ENCODE peak calls at places on chromosomes 2 and 18, in four cellular contexts. H, R, O and U are unnamed samples. For H3K36me3, the result is how much of the 10 kb centered on the place peaks cover.

GRCh38 chr2:1742680-1743395 is 1.5 kb downstream of the PXDN start:
- DNase-seq in H (peak), R (peak), O (peak), U (no peak)

GRCh38 chr18:12534820-12535219 is 123.1 kb downstream of the SPIRE1 start:
- DNase-seq in H (no peak), R (no peak), O (no peak), U (no peak)

GRCh38 chr18:71598374-71598773 is 945.8 kb downstream of the CBLN2 start:
- DNase-seq in H (no peak), R (no peak), O (no peak), U (no peak)

GRCh38 chr2:41803361-41803760 is 244.5 kb upstream of the PKDCC start:
- DNase-seq in H (no peak), R (no peak), O (no peak), U (no peak)

GRCh38 chr2:238133499-238134392 is 4.7 kb upstream of the KLHL30 start:
- DNase-seq in H (no peak), R (no peak), O (no peak), U (no peak)

GRCh38 chr18:22882084-22882483 is 51.0 kb upstream of the RBBP8 start:
- DNase-seq in H (no peak), R (no peak), O (no peak), U (no peak)

GRCh38 chr18:13225261-13225660 is 6.7 kb downstream of the LDLRAD4 start:
- DNase-seq in H (no peak), R (no peak), O (no peak), U (no peak)

GRCh38 chr2:207189040-207189439 is 23.3 kb upstream of the KLF7 start:
- DNase-seq in H (no peak), R (no peak), O (no peak), U (no peak)

GRCh38 chr18:6370410-6370809 is 44.3 kb downstream of the L3MBTL4 start:
- DNase-seq in H (peak), R (no peak), O (no peak), U (no peak)

GRCh38 chr2:96146881-96147592 is 1.8 kb upstream of the DUSP2 start:
- DNase-seq in H (no peak), R (no peak), O (peak), U (no peak)

GRCh38 chr2:38528008-38528442 is 74.7 kb downstream of the HNRNPLL start:
- DNase-seq in H (peak), R (no peak), O (peak), U (no peak)

GRCh38 chr18:79438089-79438488 is 42.4 kb downstream of the NFATC1 start:
- DNase-seq in H (no peak), R (no peak), O (peak), U (no peak)

GRCh38 chr18:50439460-50440015 is 64.7 kb downstream of the SKA1 start:
- DNase-seq in H (no peak), R (no peak), O (no peak), U (no peak)

GRCh38 chr2:144607899-144608477 is 88.1 kb upstream of the ZEB2 start:
- DNase-seq in H (no peak), R (no peak), O (peak), U (peak)

GRCh38 chr2:25808006-25808383 is 70.3 kb downstream of the ASXL2 start:
- DNase-seq in H (no peak), R (no peak), O (no peak), U (no peak)

GRCh38 chr2:58436842-58437241 is 195.7 kb upstream of the FANCL start:
- DNase-seq in H (no peak), R (no peak), O (no peak), U (no peak)

GRCh38 chr2:74379851-74380789 is at the start of gene DCTN1:
- DNase-seq in H (peak), R (no peak), O (peak), U (peak)

GRCh38 chr2:31238906-31239841 is 5.2 kb downstream of the EHD3 start:
- DNase-seq in H (no peak), R (no peak), O (no peak), U (no peak)

GRCh38 chr18:34122724-34123334 is 101.9 kb downstream of the NOL4 start:
- DNase-seq in H (peak), R (no peak), O (peak), U (no peak)

GRCh38 chr2:175575346-175576258 is 394.1 kb upstream of the ATP5MC3 start:
- DNase-seq in H (no peak), R (no peak), O (no peak), U (no peak)

GRCh38 chr2:122886479-122887130 is 1131.2 kb downstream of the TSN start:
- DNase-seq in H (no peak), R (no peak), O (no peak), U (no peak)

GRCh38 chr2:40332096-40332826 is 119.6 kb downstream of the SLC8A1 start:
- DNase-seq in H (peak), R (no peak), O (peak), U (no peak)

GRCh38 chr2:77552956-77553355 is 30.8 kb upstream of the LRRTM4 start:
- DNase-seq in H (no peak), R (no peak), O (no peak), U (no peak)

GRCh38 chr2:181393472-181393871 is 63.7 kb upstream of the ITGA4 start:
- DNase-seq in H (no peak), R (no peak), O (no peak), U (no peak)

GRCh38 chr2:73232471-73233153 is 427 bp downstream of the PRADC1 start:
- DNase-seq in H (peak), R (no peak), O (no peak), U (peak)

GRCh38 chr2:156405586-156405985 is 30.6 kb upstream of the GPD2 start:
- DNase-seq in H (peak), R (peak), O (peak), U (no peak)

GRCh38 chr18:41371718-41372117 is 583.3 kb upstream of the PIK3C3 start:
- DNase-seq in H (peak), R (no peak), O (no peak), U (no peak)

GRCh38 chr2:195406886-195407603 is 250.0 kb upstream of the SLC39A10 start:
- DNase-seq in H (no peak), R (no peak), O (peak), U (no peak)

GRCh38 chr18:12032786-12033642 is 51.7 kb downstream of the IMPA2 start:
- DNase-seq in H (no peak), R (no peak), O (peak), U (no peak)

GRCh38 chr2:189347540-189347939 is 93.7 kb upstream of the WDR75 start:
- DNase-seq in H (peak), R (peak), O (peak), U (no peak)

GRCh38 chr2:98915751-98916358 is 20.2 kb downstream of the CRACDL start:
- DNase-seq in H (no peak), R (no peak), O (no peak), U (no peak)

GRCh38 chr2:66547887-66548286 is 113.0 kb downstream of the MEIS1 start:
- DNase-seq in H (no peak), R (no peak), O (no peak), U (no peak)

GRCh38 chr2:27431395-27431794 is 3.0 kb downstream of the NRBP1 start:
- DNase-seq in H (peak), R (no peak), O (no peak), U (no peak)

GRCh38 chr18:75638223-75638596 is 210.7 kb upstream of the SMIM21 start:
- DNase-seq in H (no peak), R (no peak), O (no peak), U (no peak)

GRCh38 chr2:215416656-215417055 is 19.2 kb downstream of the FN1 start:
- DNase-seq in H (no peak), R (no peak), O (no peak), U (no peak)

GRCh38 chr2:215413974-215414373 is 21.9 kb downstream of the FN1 start:
- DNase-seq in H (no peak), R (no peak), O (no peak), U (no peak)

GRCh38 chr2:215415820-215416613 is 19.9 kb downstream of the FN1 start:
- DNase-seq in H (no peak), R (no peak), O (no peak), U (no peak)

GRCh38 chr2:215414674-215415073 is 21.2 kb downstream of the FN1 start:
- DNase-seq in H (no peak), R (no peak), O (no peak), U (no peak)

GRCh38 chr2:215415218-215415617 is 20.6 kb downstream of the FN1 start:
- DNase-seq in H (no peak), R (no peak), O (no peak), U (no peak)
- H3K36me3 ChIP-seq in H (under half), R (under half), O (under half), U (under half)

DNA sequence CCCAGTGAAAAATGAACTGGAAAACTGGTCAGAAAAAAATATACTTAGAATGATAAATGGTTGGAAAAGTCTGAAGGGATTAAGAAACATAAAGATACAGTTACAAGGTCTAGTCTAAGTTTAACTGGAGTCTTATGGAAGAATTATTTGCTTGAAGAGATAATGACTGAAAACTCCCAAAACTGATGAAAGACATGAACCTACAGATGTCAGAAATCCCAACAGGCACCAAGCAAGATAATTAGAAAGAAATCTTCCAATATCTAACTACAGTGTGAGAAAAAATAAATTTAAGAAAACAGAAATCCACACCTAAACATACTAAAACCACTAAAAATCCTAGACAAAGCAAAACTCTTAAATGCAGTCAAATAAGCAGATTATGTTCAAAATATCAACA is 19.4 kb downstream of the SS18 start:
- DNase-seq in H (no peak), R (no peak), O (no peak), U (no peak)
- H3K36me3 ChIP-seq in H (under half), R (under half), O (under half), U (under half)

GRCh38 chr2:85342156-85342555 is 12.2 kb downstream of the RETSAT start:
- DNase-seq in H (no peak), R (no peak), O (no peak), U (no peak)

GRCh38 chr2:85347554-85347953 is 6.8 kb downstream of the RETSAT start:
- DNase-seq in H (no peak), R (no peak), O (no peak), U (no peak)

GRCh38 chr2:85340034-85340892 is 12.5 kb upstream of the TGOLN2 start:
- DNase-seq in H (peak), R (no peak), O (no peak), U (no peak)

GRCh38 chr2:85341269-85342029 is 12.9 kb downstream of the RETSAT start:
- DNase-seq in H (no peak), R (no peak), O (no peak), U (no peak)

DNA sequence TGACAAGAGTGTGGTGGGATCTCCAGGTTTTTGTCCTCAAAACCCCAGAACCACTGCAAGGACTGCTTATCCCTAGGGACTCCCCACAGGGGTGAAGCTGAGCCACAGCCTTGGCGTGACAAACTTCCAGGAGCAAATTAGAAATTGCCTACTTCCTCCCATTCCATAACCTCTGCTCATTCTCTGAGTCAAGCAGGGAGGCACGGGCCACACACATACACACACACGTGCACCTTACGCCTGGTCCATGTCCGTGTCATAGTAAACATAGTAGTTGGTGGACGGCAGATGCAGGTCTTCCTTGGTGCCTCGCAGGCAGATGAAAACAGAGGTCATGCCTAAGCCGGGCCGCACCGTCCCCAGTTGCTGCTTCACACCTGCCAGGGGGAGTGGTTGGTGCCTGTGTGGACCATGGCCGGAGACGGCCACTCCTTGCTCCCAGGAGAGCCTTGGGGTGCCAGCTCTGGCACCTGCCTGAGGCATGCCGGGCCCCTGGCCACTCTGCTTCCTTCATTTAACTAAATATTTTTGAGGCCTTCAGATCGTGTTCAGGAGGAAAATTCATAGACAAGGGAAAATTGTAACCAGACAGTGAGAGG is 9.9 kb downstream of the RETSAT start:
- DNase-seq in H (no peak), R (no peak), O (no peak), U (no peak)
- H3K36me3 ChIP-seq in H (under half), R (under half), O (under half), U (under half)

GRCh38 chr2:12727085-12727484 is 10.3 kb downstream of the TRIB2 start:
- DNase-seq in H (no peak), R (no peak), O (peak), U (no peak)

GRCh38 chr2:12726271-12726670 is 9.5 kb downstream of the TRIB2 start:
- DNase-seq in H (no peak), R (no peak), O (no peak), U (no peak)

GRCh38 chr2:12723741-12724463 is 7.2 kb downstream of the TRIB2 start:
- DNase-seq in H (no peak), R (no peak), O (no peak), U (no peak)

GRCh38 chr2:12727641-12728040 is 10.9 kb downstream of the TRIB2 start:
- DNase-seq in H (no peak), R (no peak), O (no peak), U (no peak)

GRCh38 chr2:12725238-12726187 is 8.8 kb downstream of the TRIB2 start:
- DNase-seq in H (peak), R (no peak), O (no peak), U (no peak)
- H3K36me3 ChIP-seq in H (under half), R (under half), O (under half), U (under half)

GRCh38 chr2:17740203-17740602 is 13.4 kb downstream of the SMC6 start:
- DNase-seq in H (no peak), R (no peak), O (no peak), U (no peak)
- H3K36me3 ChIP-seq in H (under half), R (under half), O (under half), U (under half)

GRCh38 chr2:152720794-152721193 is 2.4 kb downstream of the ARL6IP6 start:
- DNase-seq in H (no peak), R (no peak), O (no peak), U (no peak)

GRCh38 chr2:152718047-152718908 is at the start of gene ARL6IP6:
- DNase-seq in H (peak), R (peak), O (peak), U (peak)

GRCh38 chr2:152716805-152717241 is 438 bp downstream of the PRPF40A start:
- DNase-seq in H (no peak), R (no peak), O (no peak), U (peak)

GRCh38 chr2:152717242-152718046 is at the start of gene PRPF40A:
- DNase-seq in H (peak), R (peak), O (peak), U (peak)

GRCh38 chr2:152718909-152719645 is 657 bp downstream of the ARL6IP6 start:
- DNase-seq in H (no peak), R (no peak), O (no peak), U (peak)
- H3K36me3 ChIP-seq in H (under half), R (under half), O (under half), U (under half)

DNA sequence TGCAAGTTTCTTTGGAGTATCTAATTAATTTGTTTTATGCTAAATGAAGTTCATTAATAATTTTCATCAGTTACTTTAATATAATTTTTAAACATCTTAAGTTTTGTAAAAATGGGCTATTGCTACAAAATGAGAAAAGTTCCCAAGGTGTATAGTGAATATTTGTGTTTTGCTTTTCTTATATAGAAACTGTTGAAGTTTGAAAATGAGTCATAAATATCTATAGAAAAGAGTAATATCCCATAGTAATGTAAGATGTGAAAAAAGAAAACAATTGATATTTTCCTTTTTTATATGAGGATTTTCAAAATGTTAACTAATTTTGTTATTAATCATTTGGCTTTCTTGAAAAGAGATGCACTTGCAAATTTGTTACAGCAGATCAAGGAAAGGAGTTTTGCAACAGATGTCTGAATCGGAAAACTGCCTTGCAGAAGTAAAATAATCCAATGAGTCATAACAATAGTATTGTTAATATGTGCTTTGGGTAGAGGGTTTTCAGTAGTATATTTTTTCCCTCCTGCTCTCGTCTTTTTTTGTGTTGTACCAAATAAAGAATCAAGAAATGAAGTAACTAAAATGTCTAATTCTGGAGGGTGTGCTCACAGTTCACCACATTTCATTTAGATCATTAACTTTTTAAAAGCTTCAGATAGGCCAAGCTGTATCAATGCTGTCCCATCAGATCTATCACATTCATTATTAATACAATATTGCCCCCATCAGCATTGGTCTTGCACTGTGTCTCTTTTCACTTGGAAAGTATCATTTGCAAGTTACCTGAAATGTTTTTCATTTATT is 15.5 kb downstream of the DUSP19 start:
- DNase-seq in H (no peak), R (no peak), O (no peak), U (no peak)
- H3K36me3 ChIP-seq in H (under half), R (under half), O (under half), U (under half)

GRCh38 chr2:127279781-127280180 is 14.2 kb downstream of the ERCC3 start:
- DNase-seq in H (no peak), R (no peak), O (no peak), U (no peak)

GRCh38 chr2:127275789-127276188 is 18.2 kb downstream of the ERCC3 start:
- DNase-seq in H (no peak), R (no peak), O (no peak), U (no peak)

GRCh38 chr2:127278959-127279358 is 15.0 kb downstream of the ERCC3 start:
- DNase-seq in H (no peak), R (no peak), O (no peak), U (no peak)

GRCh38 chr2:127275356-127275755 is 18.6 kb downstream of the ERCC3 start:
- DNase-seq in H (no peak), R (no peak), O (no peak), U (no peak)

DNA sequence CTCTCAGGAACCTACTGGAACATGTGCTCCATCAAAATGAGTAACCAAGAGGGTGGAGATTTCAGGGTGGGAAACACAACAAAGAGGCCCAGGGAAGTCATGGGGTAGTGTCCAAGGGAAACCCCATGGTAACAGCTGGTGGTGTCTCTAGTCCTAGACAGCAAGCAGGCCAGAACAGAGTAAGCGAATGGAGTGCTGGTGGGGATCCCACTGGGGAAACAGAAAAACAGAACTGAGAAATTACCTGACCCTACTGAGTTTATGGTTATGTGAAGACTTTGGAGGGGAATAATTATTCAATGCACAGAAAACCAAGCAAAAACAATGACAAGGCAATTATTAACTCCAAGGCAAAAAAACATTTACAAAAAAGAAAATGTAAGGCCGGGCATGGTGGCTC is 16.9 kb downstream of the ERCC3 start:
- DNase-seq in H (no peak), R (no peak), O (no peak), U (no peak)
- H3K36me3 ChIP-seq in H (under half), R (under half), O (under half), U (under half)